ENCODE peak calls at places on chromosomes 6 and 20, in nine cellular contexts. B, I, Z, J, F, A, R, W and P are unnamed samples.

GRCh38 chr6:64459411-64459810 is 823.8 kb downstream of the PHF3 start:
- DNase-seq in Z (no peak), F (peak; percentile 22), A (peak; percentile 12), R (no peak), B (no peak), I (no peak), W (no peak), J (no peak), P (no peak)

GRCh38 chr6:151948007-151948745 is 140.7 kb downstream of the ESR1 start:
- DNase-seq in R (peak; percentile 28), B (peak; percentile 9), W (no peak), J (no peak), Z (no peak), A (no peak), I (no peak), F (peak; percentile 92), P (peak; percentile 8)

GRCh38 chr6:71252960-71253359 is 35.7 kb upstream of the OGFRL1 start:
- DNase-seq in I (no peak), W (no peak), R (no peak), B (no peak), Z (no peak), F (no peak), A (no peak), J (no peak), P (no peak)

GRCh38 chr20:4820833-4821518 is 99.3 kb downstream of the PRND start:
- DNase-seq in Z (no peak), B (peak; percentile 85), F (no peak), I (no peak), R (peak; percentile 90), J (peak; percentile 51), W (no peak), A (peak; percentile 76), P (no peak)

GRCh38 chr20:37335642-37336368 is 10.1 kb upstream of the SRC start:
- DNase-seq in F (no peak), A (no peak), Z (no peak), J (no peak), R (no peak), W (no peak), B (peak; percentile 39), I (no peak), P (peak; percentile 60)

GRCh38 chr6:113565306-113565705 is 291.8 kb upstream of the MARCKS start:
- DNase-seq in W (no peak), F (no peak), R (no peak), J (no peak), I (no peak), A (no peak), Z (no peak), B (no peak), P (no peak)

GRCh38 chr6:24743265-24743943 is 24.4 kb upstream of the C6orf62 start:
- DNase-seq in J (peak; percentile 98), I (peak; percentile 35), Z (peak; percentile 79), F (peak; percentile 48), W (peak; percentile 43), B (peak; percentile 99), A (peak; percentile 96), R (peak; percentile 77), P (peak; percentile 41)

GRCh38 chr20:59164681-59165388 is 1.2 kb downstream of the ZNF831 start:
- DNase-seq in F (no peak), Z (no peak), I (no peak), B (no peak), J (no peak), R (no peak), A (no peak), W (no peak), P (no peak)